ENCODE peak calls at places on chromosome 17, in seven cellular contexts. P is left ventricle myocardium superior, A is occipital lobe, F is iris pigment epithelial cell, G is foreskin keratinocyte, N is SJSA1, Z is RWPE1. W is an unnamed sample.

GRCh38 chr17:78120537-78120936 is 8.0 kb downstream of the TMC6 start:
- DNase-seq in P (no peak), A (no peak), F (no peak), G (no peak), N (no peak), Z (no peak), W (no peak)

GRCh38 chr17:14299261-14300093 is 1.4 kb upstream of the HS3ST3B1 start:
- DNase-seq in P (peak; percentile 50), A (no peak), F (peak; percentile 72), G (no peak), N (no peak), Z (no peak), W (no peak)

GRCh38 chr17:28033972-28034714 is 8.3 kb upstream of the NLK start:
- DNase-seq in P (no peak), A (peak; percentile 46), F (peak; percentile 84), G (peak; percentile 88), N (peak; percentile 60), Z (peak; percentile 79), W (no peak)

GRCh38 chr17:77253611-77254051 is 112.9 kb downstream of the SEC14L1 start:
- DNase-seq in P (no peak), A (no peak), F (peak; percentile 73), G (no peak), N (peak; percentile 72), Z (no peak), W (no peak)

GRCh38 chr17:51154176-51154575 is 817 bp downstream of the NME1 start:
- DNase-seq in P (no peak), A (no peak), F (peak; percentile 38), G (no peak), N (peak; percentile 28), Z (no peak), W (no peak)

GRCh38 chr17:68246271-68247028 is 1.4 kb upstream of the AMZ2 start:
- DNase-seq in P (peak; percentile 39), A (no peak), F (no peak), G (no peak), N (no peak), Z (no peak), W (no peak)

GRCh38 chr17:78255029-78255656 is 23.7 kb downstream of the TMEM235 start:
- DNase-seq in P (no peak), A (no peak), F (no peak), G (no peak), N (no peak), Z (no peak), W (no peak)

GRCh38 chr17:21119247-21119944 is 7.4 kb upstream of the DHRS7B start:
- DNase-seq in P (peak; percentile 69), A (peak; percentile 20), F (peak; percentile 56), G (no peak), N (peak; percentile 12), Z (peak; percentile 67), W (peak; percentile 59)

GRCh38 chr17:40347319-40348135 is 17.0 kb downstream of the GJD3 start:
- DNase-seq in P (peak; percentile 52), A (no peak), F (no peak), G (no peak), N (no peak), Z (no peak), W (no peak)

GRCh38 chr17:75691371-75692290 is 24.5 kb downstream of the SAP30BP start:
- DNase-seq in P (no peak), A (peak; percentile 27), F (peak; percentile 72), G (peak; percentile 89), N (peak; percentile 72), Z (no peak), W (no peak)

GRCh38 chr17:64662774-64663367 is 764 bp upstream of the SMURF2 start:
- DNase-seq in P (no peak), A (no peak), F (no peak), G (no peak), N (no peak), Z (peak; percentile 64), W (no peak)

GRCh38 chr17:40329981-40330794 is 21.2 kb downstream of the RARA start:
- DNase-seq in P (peak; percentile 92), A (no peak), F (no peak), G (no peak), N (no peak), Z (no peak), W (no peak)

GRCh38 chr17:1197781-1198490 is 18.2 kb upstream of the ABR start:
- DNase-seq in P (peak; percentile 84), A (no peak), F (peak; percentile 63), G (no peak), N (peak; percentile 16), Z (no peak), W (no peak)

GRCh38 chr17:74882517-74883240 is 9.9 kb upstream of the FDXR start:
- DNase-seq in P (no peak), A (no peak), F (no peak), G (no peak), N (no peak), Z (no peak), W (no peak)

GRCh38 chr17:78865682-78866390 is 25.2 kb upstream of the USP36 start:
- DNase-seq in P (peak; percentile 88), A (peak; percentile 69), F (peak; percentile 69), G (peak; percentile 15), N (peak; percentile 92), Z (peak; percentile 64), W (peak; percentile 81)

GRCh38 chr17:7838291-7839075 is 4.5 kb downstream of the KDM6B start:
- DNase-seq in P (no peak), A (no peak), F (peak; percentile 50), G (no peak), N (no peak), Z (no peak), W (peak; percentile 81)

GRCh38 chr17:60506312-60506711 is 19.7 kb downstream of the APPBP2 start:
- DNase-seq in P (no peak), A (no peak), F (peak; percentile 94), G (peak; percentile 54), N (peak; percentile 29), Z (no peak), W (no peak)

GRCh38 chr17:64218066-64218465 is 45.0 kb downstream of the TEX2 start:
- DNase-seq in P (no peak), A (no peak), F (no peak), G (no peak), N (no peak), Z (no peak), W (no peak)

GRCh38 chr17:66950886-66951604 is 13.5 kb upstream of the CACNG4 start:
- DNase-seq in P (no peak), A (no peak), F (no peak), G (no peak), N (no peak), Z (no peak), W (no peak)

GRCh38 chr17:55282379-55282702 is 17.6 kb downstream of the HLF start:
- DNase-seq in P (no peak), A (no peak), F (no peak), G (no peak), N (no peak), Z (no peak), W (no peak)

GRCh38 chr17:14048169-14048568 is 21.1 kb upstream of the COX10 start:
- DNase-seq in P (no peak), A (no peak), F (no peak), G (no peak), N (no peak), Z (no peak), W (no peak)

GRCh38 chr17:30720013-30720471 is 104.5 kb downstream of the CRLF3 start:
- DNase-seq in P (peak; percentile 13), A (no peak), F (no peak), G (no peak), N (no peak), Z (no peak), W (no peak)

GRCh38 chr17:59001158-59001814 is 105.4 kb downstream of the TRIM37 start:
- DNase-seq in P (no peak), A (peak; percentile 16), F (peak; percentile 75), G (no peak), N (peak; percentile 97), Z (no peak), W (no peak)

GRCh38 chr17:45270828-45271418 is 9.0 kb upstream of the SPATA32 start:
- DNase-seq in P (no peak), A (no peak), F (no peak), G (no peak), N (no peak), Z (no peak), W (peak; percentile 20)

GRCh38 chr17:36661047-36661666 is 59.8 kb downstream of the MRM1 start:
- DNase-seq in P (no peak), A (no peak), F (no peak), G (no peak), N (no peak), Z (no peak), W (no peak)

GRCh38 chr17:17758443-17758842 is 77.2 kb downstream of the RAI1 start:
- DNase-seq in P (no peak), A (no peak), F (no peak), G (no peak), N (no peak), Z (no peak), W (no peak)